ENCODE peak calls at places on chromosome 5, in eight cellular contexts. S, Z, P, N, I, L, A and Y are unnamed samples.

GRCh38 chr5:14216372-14216771 is 73.2 kb downstream of the TRIO start:
- DNase-seq in S (no peak), Z (no peak), P (no peak), N (no peak), I (no peak), L (no peak), A (no peak), Y (no peak)

GRCh38 chr5:78537821-78538220 is 110.8 kb downstream of the LHFPL2 start:
- DNase-seq in S (no peak), Z (no peak), P (peak), N (no peak), I (peak), L (no peak), A (peak), Y (peak)

GRCh38 chr5:10528056-10528816 is 35.6 kb upstream of the ANKRD33B start:
- DNase-seq in S (no peak), Z (no peak), P (peak), N (peak), I (peak), L (no peak), A (no peak), Y (no peak)

GRCh38 chr5:78587775-78588291 is 60.7 kb downstream of the LHFPL2 start:
- DNase-seq in S (no peak), Z (no peak), P (no peak), N (no peak), I (no peak), L (no peak), A (no peak), Y (peak)

GRCh38 chr5:107321906-107322305 is 348.8 kb downstream of the EFNA5 start:
- DNase-seq in S (no peak), Z (no peak), P (no peak), N (no peak), I (no peak), L (no peak), A (no peak), Y (no peak)

GRCh38 chr5:125639858-125640257 is 783.4 kb upstream of the GRAMD2B start:
- DNase-seq in S (no peak), Z (no peak), P (no peak), N (no peak), I (no peak), L (no peak), A (no peak), Y (no peak)

GRCh38 chr5:123371575-123372179 is 51.5 kb downstream of the CEP120 start:
- DNase-seq in S (no peak), Z (peak), P (peak), N (peak), I (peak), L (peak), A (peak), Y (peak)

GRCh38 chr5:120684749-120685415 is 220.8 kb downstream of the PRR16 start:
- DNase-seq in S (no peak), Z (no peak), P (no peak), N (no peak), I (no peak), L (no peak), A (peak), Y (peak)

GRCh38 chr5:124342027-124342471 is 404.4 kb downstream of the ZNF608 start:
- DNase-seq in S (no peak), Z (no peak), P (no peak), N (no peak), I (no peak), L (peak), A (no peak), Y (peak)

GRCh38 chr5:60959156-60959555 is 14.2 kb downstream of the NDUFAF2 start:
- DNase-seq in S (no peak), Z (no peak), P (peak), N (no peak), I (peak), L (no peak), A (peak), Y (no peak)

GRCh38 chr5:101473483-101473882 is 570.4 kb upstream of the ST8SIA4 start:
- DNase-seq in S (no peak), Z (no peak), P (peak), N (no peak), I (peak), L (no peak), A (no peak), Y (no peak)

GRCh38 chr5:43019615-43020293 is 20.4 kb downstream of the ANXA2R start:
- DNase-seq in S (no peak), Z (peak), P (no peak), N (peak), I (no peak), L (peak), A (peak), Y (peak)

GRCh38 chr5:127596501-127596900 is 52.4 kb upstream of the CTXN3 start:
- DNase-seq in S (no peak), Z (no peak), P (no peak), N (no peak), I (no peak), L (no peak), A (no peak), Y (no peak)

GRCh38 chr5:96287181-96287580 is 145.9 kb downstream of the PCSK1 start:
- DNase-seq in S (no peak), Z (no peak), P (no peak), N (no peak), I (no peak), L (no peak), A (no peak), Y (no peak)

GRCh38 chr5:79235222-79235577 is 731 bp upstream of the JMY start:
- DNase-seq in S (no peak), Z (no peak), P (peak), N (peak), I (peak), L (no peak), A (peak), Y (peak)

GRCh38 chr5:181204561-181205401 is at the start of gene TRIM7:
- DNase-seq in S (no peak), Z (no peak), P (peak), N (no peak), I (peak), L (no peak), A (peak), Y (peak)

GRCh38 chr5:14060218-14060617 is 82.9 kb upstream of the TRIO start:
- DNase-seq in S (no peak), Z (no peak), P (no peak), N (no peak), I (no peak), L (no peak), A (no peak), Y (no peak)

GRCh38 chr5:172910828-172911627 is 48.2 kb upstream of the RPL26L1 start:
- DNase-seq in S (no peak), Z (no peak), P (peak), N (peak), I (no peak), L (peak), A (peak), Y (no peak)

GRCh38 chr5:111453290-111453689 is 59.0 kb downstream of the STARD4 start:
- DNase-seq in S (no peak), Z (no peak), P (peak), N (no peak), I (no peak), L (no peak), A (no peak), Y (no peak)

GRCh38 chr5:175872287-175873089 is 1.1 kb downstream of the CPLX2 start:
- DNase-seq in S (no peak), Z (no peak), P (no peak), N (peak), I (no peak), L (no peak), A (peak), Y (no peak)

GRCh38 chr5:109803854-109804253 is 114.1 kb downstream of the MAN2A1 start:
- DNase-seq in S (no peak), Z (no peak), P (no peak), N (no peak), I (no peak), L (no peak), A (peak), Y (no peak)